ENCODE peak calls at places on chromosomes 4 and X, in four cellular contexts. W, B, U and T are unnamed samples.

GRCh38 chr4:68499021-68499420 is 51.8 kb downstream of the TMPRSS11E start:
- DNase-seq in U (no peak), B (no peak), W (no peak), T (no peak)

GRCh38 chrX:106912864-106913263 is 7.3 kb upstream of the CLDN2 start:
- DNase-seq in W (no peak), U (peak; percentile 47), B (no peak), T (peak; percentile 35)

GRCh38 chr4:146763560-146763959 is 124.9 kb downstream of the POU4F2 start:
- DNase-seq in B (no peak), W (no peak), U (no peak), T (no peak)

GRCh38 chr4:17493629-17494028 is 18.3 kb downstream of the QDPR start:
- DNase-seq in B (no peak), W (no peak), U (no peak), T (no peak)

GRCh38 chrX:12469296-12469695 is 321.9 kb upstream of the PRPS2 start:
- DNase-seq in W (no peak), U (no peak), B (no peak), T (no peak)

GRCh38 chrX:17547658-17548057 is 172.7 kb downstream of the NHS start:
- DNase-seq in U (peak; percentile 41), W (peak; percentile 82), B (no peak), T (peak; percentile 45)

GRCh38 chr4:110616162-110617062 is 6.5 kb downstream of the PITX2 start:
- DNase-seq in W (no peak), U (no peak), B (no peak), T (no peak)

GRCh38 chr4:5747746-5748365 is 36.9 kb downstream of the EVC start:
- DNase-seq in W (peak; percentile 90), B (no peak), U (peak; percentile 79), T (peak; percentile 75)

GRCh38 chrX:150352114-150352513 is 11.0 kb upstream of the MAMLD1 start:
- DNase-seq in W (no peak), B (no peak), U (no peak), T (no peak)

GRCh38 chrX:134572816-134573682 is 85.2 kb downstream of the PLAC1 start:
- DNase-seq in W (peak; percentile 2), B (no peak), U (no peak), T (no peak)

GRCh38 chr4:78777556-78777900 is 1.4 kb downstream of the BMP2K start:
- DNase-seq in B (no peak), U (no peak), W (no peak), T (no peak)

GRCh38 chrX:55487143-55487542 is 2.5 kb downstream of the USP51 start:
- DNase-seq in U (no peak), W (no peak), B (no peak), T (no peak)

GRCh38 chrX:46913710-46914109 is 1.5 kb downstream of the JADE3 start:
- DNase-seq in U (peak; percentile 5), B (no peak), W (peak; percentile 8), T (no peak)

GRCh38 chrX:94361241-94361640 is 687.2 kb downstream of the FAM133A start:
- DNase-seq in B (no peak), W (no peak), U (no peak), T (no peak)

GRCh38 chrX:115592997-115593734 is 32.2 kb downstream of the PLS3 start:
- DNase-seq in U (no peak), B (no peak), W (no peak), T (no peak)

GRCh38 chr4:62953752-62954151 is 1455.5 kb downstream of the TECRL start:
- DNase-seq in W (no peak), U (no peak), B (no peak), T (no peak)

GRCh38 chr4:146379744-146380143 is 142.0 kb downstream of the SLC10A7 start:
- DNase-seq in B (no peak), W (no peak), U (no peak), T (no peak)

GRCh38 chrX:46444011-46444410 is 101.2 kb downstream of the ZNF674 start:
- DNase-seq in U (peak; percentile 59), B (no peak), W (peak; percentile 77), T (peak; percentile 78)

GRCh38 chrX:48487362-48487785 is 11.4 kb downstream of the FTSJ1 start:
- DNase-seq in U (peak; percentile 56), W (peak; percentile 48), B (no peak), T (peak; percentile 74)

GRCh38 chr4:80189956-80190671 is 7.2 kb upstream of the PRDM8 start:
- DNase-seq in B (no peak), U (no peak), W (no peak), T (peak; percentile 24)

GRCh38 chr4:61380865-61381264 is 180.7 kb downstream of the ADGRL3 start:
- DNase-seq in B (no peak), W (no peak), U (no peak), T (no peak)

GRCh38 chr4:185203380-185204237 is at the start of gene CFAP97:
- DNase-seq in U (peak; percentile 96), B (peak; percentile 62), W (peak; percentile 86), T (peak; percentile 92)

GRCh38 chrX:105461013-105461412 is 240.5 kb upstream of the TEX13A start:
- DNase-seq in W (no peak), U (no peak), B (no peak), T (no peak)

GRCh38 chr4:182576609-182577289 is 333.5 kb downstream of the TENM3 start:
- DNase-seq in W (no peak), B (no peak), U (no peak), T (no peak)

GRCh38 chr4:152106113-152106763 is 345.4 kb upstream of the GATB start:
- DNase-seq in B (no peak), U (peak; percentile 89), W (peak; percentile 90), T (peak; percentile 91)

GRCh38 chrX:46967547-46967946 is 55.3 kb downstream of the JADE3 start:
- DNase-seq in B (no peak), W (no peak), U (no peak), T (no peak)

GRCh38 chrX:23898412-23898959 is 9.3 kb downstream of the APOO start:
- DNase-seq in B (no peak), W (peak; percentile 37), U (peak; percentile 13), T (no peak)

GRCh38 chrX:134999469-134999868 is 8.7 kb downstream of the SMIM10 start:
- DNase-seq in U (peak; percentile 43), B (no peak), W (peak; percentile 35), T (peak; percentile 62)

GRCh38 chrX:13689519-13690211 is 737 bp downstream of the RAB9A start:
- DNase-seq in W (no peak), U (peak; percentile 26), B (no peak), T (peak; percentile 24)

GRCh38 chr4:3270141-3270611 is 21.2 kb downstream of the MSANTD1 start:
- DNase-seq in B (no peak), U (no peak), W (no peak), T (no peak)